ENCODE peak calls at places on chromosome 6, in eight cellular contexts. One of them, this sample, is unnamed.

GRCh38 chr6:21110684-21111398 is 482.7 kb upstream of the SOX4 start:
- DNase-seq in ELR: no peak
- DNase-seq in endothelial cell: no peak
- DNase-seq in GM10248: no peak
- DNase-seq in hepatic stellate cell: no peak
- DNase-seq in nephron progenitor cell: no peak
- DNase-seq in NK-92 treated with Interleukin-12 subunit alpha and Interleukin-12 subunit beta, amount 100 ng/mL, for 24 hours: no peak
- DNase-seq in fibroblast of villous mesenchyme: no peak
- DNase-seq in this sample: peak

GRCh38 chr6:63533026-63533425 is 39.3 kb upstream of the LOC128125822 start:
- DNase-seq in ELR: no peak
- DNase-seq in endothelial cell: no peak
- DNase-seq in GM10248: no peak
- DNase-seq in hepatic stellate cell: no peak
- DNase-seq in nephron progenitor cell: no peak
- DNase-seq in NK-92 treated with Interleukin-12 subunit alpha and Interleukin-12 subunit beta, amount 100 ng/mL, for 24 hours: no peak
- DNase-seq in fibroblast of villous mesenchyme: no peak
- DNase-seq in this sample: no peak

GRCh38 chr6:140203611-140204553 is 829.4 kb upstream of the CITED2 start:
- DNase-seq in ELR: peak
- DNase-seq in endothelial cell: no peak
- DNase-seq in GM10248: no peak
- DNase-seq in hepatic stellate cell: peak
- DNase-seq in nephron progenitor cell: no peak
- DNase-seq in NK-92 treated with Interleukin-12 subunit alpha and Interleukin-12 subunit beta, amount 100 ng/mL, for 24 hours: no peak
- DNase-seq in fibroblast of villous mesenchyme: peak
- DNase-seq in this sample: peak

GRCh38 chr6:47004458-47004857 is 37.7 kb downstream of the ADGRF1 start:
- DNase-seq in ELR: peak
- DNase-seq in endothelial cell: no peak
- DNase-seq in GM10248: no peak
- DNase-seq in hepatic stellate cell: no peak
- DNase-seq in nephron progenitor cell: no peak
- DNase-seq in NK-92 treated with Interleukin-12 subunit alpha and Interleukin-12 subunit beta, amount 100 ng/mL, for 24 hours: no peak
- DNase-seq in fibroblast of villous mesenchyme: peak
- DNase-seq in this sample: peak

GRCh38 chr6:41966961-41967311 is 25.3 kb upstream of the CCND3 start:
- DNase-seq in ELR: peak
- DNase-seq in endothelial cell: peak
- DNase-seq in GM10248: no peak
- DNase-seq in hepatic stellate cell: peak
- DNase-seq in nephron progenitor cell: no peak
- DNase-seq in NK-92 treated with Interleukin-12 subunit alpha and Interleukin-12 subunit beta, amount 100 ng/mL, for 24 hours: no peak
- DNase-seq in fibroblast of villous mesenchyme: peak
- DNase-seq in this sample: peak

GRCh38 chr6:7204726-7205125 is 97.0 kb downstream of the RREB1 start:
- DNase-seq in ELR: no peak
- DNase-seq in endothelial cell: no peak
- DNase-seq in GM10248: no peak
- DNase-seq in hepatic stellate cell: peak
- DNase-seq in nephron progenitor cell: no peak
- DNase-seq in NK-92 treated with Interleukin-12 subunit alpha and Interleukin-12 subunit beta, amount 100 ng/mL, for 24 hours: no peak
- DNase-seq in fibroblast of villous mesenchyme: peak
- DNase-seq in this sample: peak

GRCh38 chr6:163149535-163149848 is 265.0 kb upstream of the QKI start:
- DNase-seq in ELR: no peak
- DNase-seq in endothelial cell: no peak
- DNase-seq in GM10248: no peak
- DNase-seq in hepatic stellate cell: no peak
- DNase-seq in nephron progenitor cell: no peak
- DNase-seq in NK-92 treated with Interleukin-12 subunit alpha and Interleukin-12 subunit beta, amount 100 ng/mL, for 24 hours: no peak
- DNase-seq in fibroblast of villous mesenchyme: no peak
- DNase-seq in this sample: no peak

GRCh38 chr6:154394571-154394970 is 38.0 kb upstream of the IPCEF1 start:
- DNase-seq in ELR: no peak
- DNase-seq in endothelial cell: no peak
- DNase-seq in GM10248: no peak
- DNase-seq in hepatic stellate cell: no peak
- DNase-seq in nephron progenitor cell: no peak
- DNase-seq in NK-92 treated with Interleukin-12 subunit alpha and Interleukin-12 subunit beta, amount 100 ng/mL, for 24 hours: no peak
- DNase-seq in fibroblast of villous mesenchyme: no peak
- DNase-seq in this sample: no peak

GRCh38 chr6:56663344-56663743 is 20.7 kb upstream of the DST start:
- DNase-seq in ELR: peak
- DNase-seq in endothelial cell: no peak
- DNase-seq in GM10248: no peak
- DNase-seq in hepatic stellate cell: no peak
- DNase-seq in nephron progenitor cell: no peak
- DNase-seq in NK-92 treated with Interleukin-12 subunit alpha and Interleukin-12 subunit beta, amount 100 ng/mL, for 24 hours: no peak
- DNase-seq in fibroblast of villous mesenchyme: no peak
- DNase-seq in this sample: peak

GRCh38 chr6:168232989-168233874 is 86.3 kb downstream of the DACT2 start:
- DNase-seq in ELR: no peak
- DNase-seq in endothelial cell: no peak
- DNase-seq in GM10248: no peak
- DNase-seq in hepatic stellate cell: no peak
- DNase-seq in nephron progenitor cell: no peak
- DNase-seq in NK-92 treated with Interleukin-12 subunit alpha and Interleukin-12 subunit beta, amount 100 ng/mL, for 24 hours: no peak
- DNase-seq in fibroblast of villous mesenchyme: no peak
- DNase-seq in this sample: no peak

GRCh38 chr6:67252663-67253062 is 1382.4 kb upstream of the ADGRB3 start:
- DNase-seq in ELR: no peak
- DNase-seq in endothelial cell: no peak
- DNase-seq in GM10248: no peak
- DNase-seq in hepatic stellate cell: no peak
- DNase-seq in nephron progenitor cell: no peak
- DNase-seq in NK-92 treated with Interleukin-12 subunit alpha and Interleukin-12 subunit beta, amount 100 ng/mL, for 24 hours: no peak
- DNase-seq in fibroblast of villous mesenchyme: peak
- DNase-seq in this sample: no peak

GRCh38 chr6:133757330-133757729 is 131.6 kb upstream of the TCF21 start:
- DNase-seq in ELR: no peak
- DNase-seq in endothelial cell: no peak
- DNase-seq in GM10248: no peak
- DNase-seq in hepatic stellate cell: no peak
- DNase-seq in nephron progenitor cell: no peak
- DNase-seq in NK-92 treated with Interleukin-12 subunit alpha and Interleukin-12 subunit beta, amount 100 ng/mL, for 24 hours: no peak
- DNase-seq in fibroblast of villous mesenchyme: no peak
- DNase-seq in this sample: peak

GRCh38 chr6:26432622-26433021 is 7.7 kb upstream of the BTN3A3 start:
- DNase-seq in ELR: no peak
- DNase-seq in endothelial cell: no peak
- DNase-seq in GM10248: no peak
- DNase-seq in hepatic stellate cell: no peak
- DNase-seq in nephron progenitor cell: no peak
- DNase-seq in NK-92 treated with Interleukin-12 subunit alpha and Interleukin-12 subunit beta, amount 100 ng/mL, for 24 hours: no peak
- DNase-seq in fibroblast of villous mesenchyme: no peak
- DNase-seq in this sample: peak

GRCh38 chr6:168418151-168418551 is 22.8 kb upstream of the SMOC2 start:
- DNase-seq in ELR: no peak
- DNase-seq in endothelial cell: no peak
- DNase-seq in GM10248: no peak
- DNase-seq in hepatic stellate cell: no peak
- DNase-seq in nephron progenitor cell: peak
- DNase-seq in NK-92 treated with Interleukin-12 subunit alpha and Interleukin-12 subunit beta, amount 100 ng/mL, for 24 hours: no peak
- DNase-seq in fibroblast of villous mesenchyme: no peak
- DNase-seq in this sample: no peak

GRCh38 chr6:148323344-148323743 is 19.3 kb upstream of the SASH1 start:
- DNase-seq in ELR: peak
- DNase-seq in endothelial cell: no peak
- DNase-seq in GM10248: no peak
- DNase-seq in hepatic stellate cell: peak
- DNase-seq in nephron progenitor cell: no peak
- DNase-seq in NK-92 treated with Interleukin-12 subunit alpha and Interleukin-12 subunit beta, amount 100 ng/mL, for 24 hours: no peak
- DNase-seq in fibroblast of villous mesenchyme: peak
- DNase-seq in this sample: peak

GRCh38 chr6:148907573-148907972 is 160.7 kb downstream of the UST start:
- DNase-seq in ELR: no peak
- DNase-seq in endothelial cell: no peak
- DNase-seq in GM10248: peak
- DNase-seq in hepatic stellate cell: no peak
- DNase-seq in nephron progenitor cell: no peak
- DNase-seq in NK-92 treated with Interleukin-12 subunit alpha and Interleukin-12 subunit beta, amount 100 ng/mL, for 24 hours: no peak
- DNase-seq in fibroblast of villous mesenchyme: no peak
- DNase-seq in this sample: no peak

GRCh38 chr6:169789146-169789943 is 37.9 kb downstream of the ERMARD start:
- DNase-seq in ELR: no peak
- DNase-seq in endothelial cell: no peak
- DNase-seq in GM10248: no peak
- DNase-seq in hepatic stellate cell: no peak
- DNase-seq in nephron progenitor cell: no peak
- DNase-seq in NK-92 treated with Interleukin-12 subunit alpha and Interleukin-12 subunit beta, amount 100 ng/mL, for 24 hours: no peak
- DNase-seq in fibroblast of villous mesenchyme: no peak
- DNase-seq in this sample: no peak